ENCODE peak calls at places on chromosomes 11 and 22, in nine cellular contexts. One of them, this sample, is unnamed.

GRCh38 chr22:22210375-22210774 is 34.2 kb upstream of the VPREB1 start:
- DNase-seq in naive thymus-derived CD4-positive, alpha-beta T cell: no peak
- DNase-seq in pons: no peak
- DNase-seq in AG04450: peak
- DNase-seq in body of pancreas: peak
- DNase-seq in HuH-7: no peak
- DNase-seq in NCI-H526 treated with DMSO at 0.1 percent for 48 hours: no peak
- DNase-seq in HFF-Myc: peak
- DNase-seq in neuronal stem cell: no peak
- DNase-seq in this sample: peak

GRCh38 chr11:124339671-124340447 is 19.9 kb upstream of the OR8D2 start:
- DNase-seq in body of pancreas: no peak
- DNase-seq in neuronal stem cell: no peak
- DNase-seq in HuH-7: peak
- DNase-seq in HFF-Myc: no peak
- DNase-seq in pons: peak
- DNase-seq in NCI-H526 treated with DMSO at 0.1 percent for 48 hours: no peak
- DNase-seq in naive thymus-derived CD4-positive, alpha-beta T cell: no peak
- DNase-seq in AG04450: no peak
- DNase-seq in this sample: no peak

GRCh38 chr11:130705670-130706421 is 210.4 kb downstream of the SNX19 start:
- DNase-seq in NCI-H526 treated with DMSO at 0.1 percent for 48 hours: no peak
- DNase-seq in AG04450: no peak
- DNase-seq in pons: no peak
- DNase-seq in HuH-7: no peak
- DNase-seq in body of pancreas: no peak
- DNase-seq in neuronal stem cell: no peak
- DNase-seq in naive thymus-derived CD4-positive, alpha-beta T cell: no peak
- DNase-seq in HFF-Myc: no peak
- DNase-seq in this sample: no peak

GRCh38 chr11:119078675-119079420 is 5.8 kb upstream of the HMBS start:
- DNase-seq in body of pancreas: no peak
- DNase-seq in neuronal stem cell: no peak
- DNase-seq in NCI-H526 treated with DMSO at 0.1 percent for 48 hours: no peak
- DNase-seq in HFF-Myc: no peak
- DNase-seq in AG04450: no peak
- DNase-seq in pons: no peak
- DNase-seq in HuH-7: no peak
- DNase-seq in naive thymus-derived CD4-positive, alpha-beta T cell: no peak
- DNase-seq in this sample: no peak

GRCh38 chr11:128595775-128596174 is 8.4 kb upstream of the ETS1 start:
- DNase-seq in neuronal stem cell: no peak
- DNase-seq in naive thymus-derived CD4-positive, alpha-beta T cell: no peak
- DNase-seq in NCI-H526 treated with DMSO at 0.1 percent for 48 hours: no peak
- DNase-seq in HFF-Myc: no peak
- DNase-seq in HuH-7: no peak
- DNase-seq in AG04450: no peak
- DNase-seq in pons: no peak
- DNase-seq in body of pancreas: no peak
- DNase-seq in this sample: no peak

GRCh38 chr22:44325718-44326548 is 13.2 kb upstream of the SHISAL1 start:
- DNase-seq in naive thymus-derived CD4-positive, alpha-beta T cell: no peak
- DNase-seq in neuronal stem cell: no peak
- DNase-seq in HFF-Myc: peak
- DNase-seq in NCI-H526 treated with DMSO at 0.1 percent for 48 hours: peak
- DNase-seq in HuH-7: no peak
- DNase-seq in AG04450: no peak
- DNase-seq in body of pancreas: no peak
- DNase-seq in pons: no peak
- DNase-seq in this sample: peak

GRCh38 chr11:125412509-125412908 is 83.6 kb downstream of the FEZ1 start:
- DNase-seq in naive thymus-derived CD4-positive, alpha-beta T cell: no peak
- DNase-seq in AG04450: no peak
- DNase-seq in body of pancreas: no peak
- DNase-seq in neuronal stem cell: no peak
- DNase-seq in pons: no peak
- DNase-seq in NCI-H526 treated with DMSO at 0.1 percent for 48 hours: no peak
- DNase-seq in HFF-Myc: no peak
- DNase-seq in HuH-7: no peak
- DNase-seq in this sample: no peak

GRCh38 chr11:36229091-36229490 is 60.1 kb downstream of the COMMD9 start:
- DNase-seq in pons: no peak
- DNase-seq in HFF-Myc: no peak
- DNase-seq in HuH-7: no peak
- DNase-seq in naive thymus-derived CD4-positive, alpha-beta T cell: no peak
- DNase-seq in AG04450: no peak
- DNase-seq in neuronal stem cell: no peak
- DNase-seq in NCI-H526 treated with DMSO at 0.1 percent for 48 hours: no peak
- DNase-seq in body of pancreas: no peak
- DNase-seq in this sample: no peak

This sample was measured in amniotic stem cell.